ENCODE peak calls at places on chromosome 14, in five cellular contexts. One of them, this sample, is unnamed.

GRCh38 chr14:82009993-82010392 is 476.3 kb upstream of the SEL1L start:
- DNase-seq in A549: no peak
- DNase-seq in NCI-H2081: no peak
- DNase-seq in COR-L47: no peak
- DNase-seq in stimulated activated CD4-positive, alpha-beta T cell treated with anti-CD3 and anti-CD28 coated beads, Interleukin-2, amount 100 ng/mL, for 48 hours: no peak
- DNase-seq in this sample: no peak

GRCh38 chr14:54343276-54344121 is 53.3 kb upstream of the CDKN3 start:
- DNase-seq in A549: no peak
- DNase-seq in NCI-H2081: peak
- DNase-seq in COR-L47: peak
- DNase-seq in stimulated activated CD4-positive, alpha-beta T cell treated with anti-CD3 and anti-CD28 coated beads, Interleukin-2, amount 100 ng/mL, for 48 hours: no peak
- DNase-seq in this sample: peak

GRCh38 chr14:104316121-104316722 is 177.8 kb downstream of the KIF26A start:
- DNase-seq in A549: no peak
- DNase-seq in NCI-H2081: no peak
- DNase-seq in COR-L47: no peak
- DNase-seq in stimulated activated CD4-positive, alpha-beta T cell treated with anti-CD3 and anti-CD28 coated beads, Interleukin-2, amount 100 ng/mL, for 48 hours: no peak
- DNase-seq in this sample: no peak

GRCh38 chr14:66507181-66507721 is 696 bp upstream of the GPHN start:
- DNase-seq in A549: no peak
- DNase-seq in NCI-H2081: peak
- DNase-seq in COR-L47: no peak
- DNase-seq in stimulated activated CD4-positive, alpha-beta T cell treated with anti-CD3 and anti-CD28 coated beads, Interleukin-2, amount 100 ng/mL, for 48 hours: no peak
- DNase-seq in this sample: no peak

GRCh38 chr14:69048456-69048855 is 69.4 kb upstream of the ACTN1 start:
- DNase-seq in A549: no peak
- DNase-seq in NCI-H2081: peak
- DNase-seq in COR-L47: peak
- DNase-seq in stimulated activated CD4-positive, alpha-beta T cell treated with anti-CD3 and anti-CD28 coated beads, Interleukin-2, amount 100 ng/mL, for 48 hours: no peak
- DNase-seq in this sample: peak

GRCh38 chr14:104898870-104899510 is 25.7 kb upstream of the PLD4 start:
- DNase-seq in A549: no peak
- DNase-seq in NCI-H2081: no peak
- DNase-seq in COR-L47: no peak
- DNase-seq in stimulated activated CD4-positive, alpha-beta T cell treated with anti-CD3 and anti-CD28 coated beads, Interleukin-2, amount 100 ng/mL, for 48 hours: no peak
- DNase-seq in this sample: no peak

GRCh38 chr14:74909911-74910310 is 13.1 kb downstream of the RPS6KL1 start:
- DNase-seq in A549: no peak
- DNase-seq in NCI-H2081: no peak
- DNase-seq in COR-L47: no peak
- DNase-seq in stimulated activated CD4-positive, alpha-beta T cell treated with anti-CD3 and anti-CD28 coated beads, Interleukin-2, amount 100 ng/mL, for 48 hours: no peak
- DNase-seq in this sample: no peak

GRCh38 chr14:100313045-100313400 is 6.8 kb upstream of the SLC25A29 start:
- DNase-seq in A549: no peak
- DNase-seq in NCI-H2081: no peak
- DNase-seq in COR-L47: no peak
- DNase-seq in stimulated activated CD4-positive, alpha-beta T cell treated with anti-CD3 and anti-CD28 coated beads, Interleukin-2, amount 100 ng/mL, for 48 hours: no peak
- DNase-seq in this sample: no peak

GRCh38 chr14:32007755-32008374 is 69.2 kb upstream of the ARHGAP5 start:
- DNase-seq in A549: no peak
- DNase-seq in NCI-H2081: no peak
- DNase-seq in COR-L47: no peak
- DNase-seq in stimulated activated CD4-positive, alpha-beta T cell treated with anti-CD3 and anti-CD28 coated beads, Interleukin-2, amount 100 ng/mL, for 48 hours: no peak
- DNase-seq in this sample: no peak

GRCh38 chr14:27236601-27237000 is 638.8 kb upstream of the NOVA1 start:
- DNase-seq in A549: no peak
- DNase-seq in NCI-H2081: no peak
- DNase-seq in COR-L47: no peak
- DNase-seq in stimulated activated CD4-positive, alpha-beta T cell treated with anti-CD3 and anti-CD28 coated beads, Interleukin-2, amount 100 ng/mL, for 48 hours: no peak
- DNase-seq in this sample: no peak

GRCh38 chr14:96090441-96091148 is 51.4 kb downstream of the C14orf132 start:
- DNase-seq in A549: no peak
- DNase-seq in NCI-H2081: peak
- DNase-seq in COR-L47: peak
- DNase-seq in stimulated activated CD4-positive, alpha-beta T cell treated with anti-CD3 and anti-CD28 coated beads, Interleukin-2, amount 100 ng/mL, for 48 hours: no peak
- DNase-seq in this sample: no peak

GRCh38 chr14:39233680-39234326 is at the start of gene MIA2:
- DNase-seq in A549: no peak
- DNase-seq in NCI-H2081: no peak
- DNase-seq in COR-L47: no peak
- DNase-seq in stimulated activated CD4-positive, alpha-beta T cell treated with anti-CD3 and anti-CD28 coated beads, Interleukin-2, amount 100 ng/mL, for 48 hours: no peak
- DNase-seq in this sample: no peak

GRCh38 chr14:89252887-89253532 is 164.0 kb downstream of the FOXN3 start:
- DNase-seq in A549: peak
- DNase-seq in NCI-H2081: no peak
- DNase-seq in COR-L47: peak
- DNase-seq in stimulated activated CD4-positive, alpha-beta T cell treated with anti-CD3 and anti-CD28 coated beads, Interleukin-2, amount 100 ng/mL, for 48 hours: no peak
- DNase-seq in this sample: no peak

GRCh38 chr14:51283402-51283825 is 43.4 kb downstream of the TMX1 start:
- DNase-seq in A549: peak
- DNase-seq in NCI-H2081: peak
- DNase-seq in COR-L47: peak
- DNase-seq in stimulated activated CD4-positive, alpha-beta T cell treated with anti-CD3 and anti-CD28 coated beads, Interleukin-2, amount 100 ng/mL, for 48 hours: no peak
- DNase-seq in this sample: peak

GRCh38 chr14:54606631-54607133 is 39.8 kb downstream of the SAMD4A start:
- DNase-seq in A549: no peak
- DNase-seq in NCI-H2081: no peak
- DNase-seq in COR-L47: no peak
- DNase-seq in stimulated activated CD4-positive, alpha-beta T cell treated with anti-CD3 and anti-CD28 coated beads, Interleukin-2, amount 100 ng/mL, for 48 hours: no peak
- DNase-seq in this sample: no peak

This sample was measured in dermis microvascular lymphatic vessel endothelial cell.